ENCODE peak calls at places on chromosome 7, in eight cellular contexts. One of them, this sample, is unnamed.

GRCh38 chr7:54888067-54888735 is 129.2 kb upstream of the SEC61G start:
- DNase-seq in lower lobe of right lung: no peak
- DNase-seq in kidney: no peak
- DNase-seq in upper lobe of right lung: no peak
- DNase-seq in astrocyte: no peak
- DNase-seq in GM23248: peak
- DNase-seq in coronary artery: no peak
- DNase-seq in AG04450: no peak
- DNase-seq in this sample: no peak

GRCh38 chr7:32093415-32094408 is 23.5 kb upstream of the PDE1C start:
- DNase-seq in upper lobe of right lung: no peak
- DNase-seq in astrocyte: peak
- DNase-seq in GM23248: peak
- DNase-seq in lower lobe of right lung: peak
- DNase-seq in AG04450: peak
- DNase-seq in coronary artery: peak
- DNase-seq in kidney: no peak
- DNase-seq in this sample: no peak

GRCh38 chr7:77811895-77812685 is 13.5 kb downstream of the PHTF2 start:
- DNase-seq in upper lobe of right lung: no peak
- DNase-seq in AG04450: peak
- DNase-seq in kidney: no peak
- DNase-seq in coronary artery: no peak
- DNase-seq in GM23248: peak
- DNase-seq in astrocyte: peak
- DNase-seq in lower lobe of right lung: no peak
- DNase-seq in this sample: no peak

GRCh38 chr7:130904031-130904757 is 170.2 kb upstream of the KLF14 start:
- DNase-seq in AG04450: peak
- DNase-seq in astrocyte: peak
- DNase-seq in lower lobe of right lung: no peak
- DNase-seq in GM23248: peak
- DNase-seq in kidney: no peak
- DNase-seq in coronary artery: no peak
- DNase-seq in upper lobe of right lung: no peak
- DNase-seq in this sample: no peak

GRCh38 chr7:133051066-133051465 is 30.8 kb downstream of the CHCHD3 start:
- DNase-seq in coronary artery: no peak
- DNase-seq in lower lobe of right lung: no peak
- DNase-seq in upper lobe of right lung: no peak
- DNase-seq in AG04450: peak
- DNase-seq in kidney: no peak
- DNase-seq in GM23248: peak
- DNase-seq in astrocyte: peak
- DNase-seq in this sample: no peak

GRCh38 chr7:152074673-152075072 is 49.2 kb downstream of the GALNT11 start:
- DNase-seq in lower lobe of right lung: no peak
- DNase-seq in astrocyte: no peak
- DNase-seq in coronary artery: no peak
- DNase-seq in GM23248: no peak
- DNase-seq in kidney: no peak
- DNase-seq in upper lobe of right lung: no peak
- DNase-seq in AG04450: no peak
- DNase-seq in this sample: no peak

GRCh38 chr7:44377681-44378421 is 52.5 kb upstream of the CAMK2B start:
- DNase-seq in upper lobe of right lung: no peak
- DNase-seq in coronary artery: peak
- DNase-seq in lower lobe of right lung: no peak
- DNase-seq in GM23248: no peak
- DNase-seq in astrocyte: no peak
- DNase-seq in AG04450: no peak
- DNase-seq in kidney: no peak
- DNase-seq in this sample: peak

GRCh38 chr7:96887426-96887825 is 117.9 kb upstream of the DLX6 start:
- DNase-seq in GM23248: no peak
- DNase-seq in upper lobe of right lung: no peak
- DNase-seq in lower lobe of right lung: no peak
- DNase-seq in coronary artery: no peak
- DNase-seq in kidney: no peak
- DNase-seq in astrocyte: no peak
- DNase-seq in AG04450: no peak
- DNase-seq in this sample: no peak

GRCh38 chr7:108001759-108002725 is 919 bp downstream of the LAMB1 start:
- DNase-seq in coronary artery: no peak
- DNase-seq in astrocyte: no peak
- DNase-seq in upper lobe of right lung: no peak
- DNase-seq in kidney: peak
- DNase-seq in AG04450: no peak
- DNase-seq in lower lobe of right lung: no peak
- DNase-seq in GM23248: peak
- DNase-seq in this sample: no peak

GRCh38 chr7:1979591-1980560 is 252.9 kb downstream of the MAD1L1 start:
- DNase-seq in AG04450: no peak
- DNase-seq in coronary artery: no peak
- DNase-seq in astrocyte: no peak
- DNase-seq in GM23248: no peak
- DNase-seq in upper lobe of right lung: peak
- DNase-seq in lower lobe of right lung: peak
- DNase-seq in kidney: peak
- DNase-seq in this sample: peak

GRCh38 chr7:36639826-36640225 is 84.5 kb downstream of the AOAH start:
- DNase-seq in coronary artery: no peak
- DNase-seq in astrocyte: no peak
- DNase-seq in GM23248: no peak
- DNase-seq in lower lobe of right lung: no peak
- DNase-seq in upper lobe of right lung: no peak
- DNase-seq in AG04450: no peak
- DNase-seq in kidney: no peak
- DNase-seq in this sample: peak

GRCh38 chr7:37971491-37971890 is 51.1 kb downstream of the EPDR1 start:
- DNase-seq in lower lobe of right lung: no peak
- DNase-seq in GM23248: no peak
- DNase-seq in upper lobe of right lung: no peak
- DNase-seq in kidney: no peak
- DNase-seq in AG04450: no peak
- DNase-seq in coronary artery: no peak
- DNase-seq in astrocyte: peak
- DNase-seq in this sample: no peak

GRCh38 chr7:138478499-138478908 is 18.4 kb downstream of the TRIM24 start:
- DNase-seq in GM23248: no peak
- DNase-seq in kidney: no peak
- DNase-seq in astrocyte: no peak
- DNase-seq in AG04450: no peak
- DNase-seq in lower lobe of right lung: no peak
- DNase-seq in coronary artery: no peak
- DNase-seq in upper lobe of right lung: no peak
- DNase-seq in this sample: no peak

GRCh38 chr7:126842451-126842850 is 410.3 kb downstream of the GRM8 start:
- DNase-seq in astrocyte: no peak
- DNase-seq in kidney: no peak
- DNase-seq in AG04450: no peak
- DNase-seq in coronary artery: no peak
- DNase-seq in GM23248: no peak
- DNase-seq in upper lobe of right lung: no peak
- DNase-seq in lower lobe of right lung: no peak
- DNase-seq in this sample: no peak

GRCh38 chr7:96354881-96355280 is 33.0 kb upstream of the SLC25A13 start:
- DNase-seq in upper lobe of right lung: no peak
- DNase-seq in AG04450: no peak
- DNase-seq in astrocyte: no peak
- DNase-seq in coronary artery: no peak
- DNase-seq in GM23248: no peak
- DNase-seq in kidney: no peak
- DNase-seq in lower lobe of right lung: no peak
- DNase-seq in this sample: no peak

GRCh38 chr7:34066968-34067367 is 161.6 kb downstream of the BMPER start:
- DNase-seq in GM23248: no peak
- DNase-seq in upper lobe of right lung: no peak
- DNase-seq in kidney: no peak
- DNase-seq in lower lobe of right lung: no peak
- DNase-seq in astrocyte: no peak
- DNase-seq in AG04450: no peak
- DNase-seq in coronary artery: no peak
- DNase-seq in this sample: no peak

GRCh38 chr7:11317766-11318165 is 344.1 kb downstream of the PHF14 start:
- DNase-seq in GM23248: no peak
- DNase-seq in astrocyte: no peak
- DNase-seq in AG04450: no peak
- DNase-seq in lower lobe of right lung: no peak
- DNase-seq in coronary artery: no peak
- DNase-seq in upper lobe of right lung: no peak
- DNase-seq in kidney: no peak
- DNase-seq in this sample: no peak

GRCh38 chr7:47382200-47382599 is 199.7 kb downstream of the TNS3 start:
- DNase-seq in kidney: no peak
- DNase-seq in coronary artery: no peak
- DNase-seq in upper lobe of right lung: no peak
- DNase-seq in astrocyte: no peak
- DNase-seq in AG04450: no peak
- DNase-seq in GM23248: no peak
- DNase-seq in lower lobe of right lung: no peak
- DNase-seq in this sample: no peak

GRCh38 chr7:73351447-73352167 is 23.6 kb downstream of the FKBP6 start:
- DNase-seq in GM23248: no peak
- DNase-seq in astrocyte: no peak
- DNase-seq in kidney: peak
- DNase-seq in lower lobe of right lung: no peak
- DNase-seq in AG04450: no peak
- DNase-seq in coronary artery: no peak
- DNase-seq in upper lobe of right lung: no peak
- DNase-seq in this sample: peak

DNA sequence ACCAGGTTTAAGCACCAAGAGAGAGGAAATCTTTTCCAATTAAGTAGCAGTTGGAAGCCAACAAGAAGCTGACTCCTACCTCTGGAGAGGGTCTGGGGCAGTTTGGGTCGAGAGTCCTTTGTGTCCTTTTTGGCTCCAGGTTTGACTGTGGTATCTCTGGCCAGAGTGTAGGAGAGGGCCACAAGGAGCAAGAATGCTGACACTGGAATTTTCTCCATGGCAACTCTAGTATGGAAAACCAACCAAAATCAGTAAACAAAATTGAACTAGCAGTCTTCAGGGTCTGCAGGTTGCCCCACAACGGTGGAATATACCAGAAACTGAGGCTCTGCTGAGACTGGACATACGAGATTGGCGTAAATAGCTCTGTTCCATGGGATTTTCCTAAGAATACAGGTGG is 3.2 kb downstream of the AGR2 start:
- DNase-seq in lower lobe of right lung: no peak
- DNase-seq in upper lobe of right lung: no peak
- DNase-seq in kidney: no peak
- DNase-seq in GM23248: no peak
- DNase-seq in coronary artery: no peak
- DNase-seq in astrocyte: no peak
- DNase-seq in AG04450: no peak
- DNase-seq in this sample: no peak
- H3K27ac ChIP-seq in lower lobe of right lung: no peak
- H3K27ac ChIP-seq in upper lobe of right lung: no peak
- H3K27ac ChIP-seq in kidney: no peak
- H3K27ac ChIP-seq in GM23248: no peak
- H3K27ac ChIP-seq in coronary artery: no peak
- H3K27ac ChIP-seq in astrocyte: no peak
- H3K27ac ChIP-seq in AG04450: no peak
- H3K27ac ChIP-seq in this sample: no peak

GRCh38 chr7:28738384-28738783 is 219.7 kb downstream of the TRIL start:
- DNase-seq in coronary artery: no peak
- DNase-seq in astrocyte: no peak
- DNase-seq in kidney: no peak
- DNase-seq in AG04450: no peak
- DNase-seq in lower lobe of right lung: no peak
- DNase-seq in GM23248: no peak
- DNase-seq in upper lobe of right lung: no peak
- DNase-seq in this sample: no peak

GRCh38 chr7:28744951-28745350 is 213.2 kb downstream of the TRIL start:
- DNase-seq in lower lobe of right lung: no peak
- DNase-seq in upper lobe of right lung: no peak
- DNase-seq in coronary artery: no peak
- DNase-seq in kidney: no peak
- DNase-seq in GM23248: no peak
- DNase-seq in astrocyte: no peak
- DNase-seq in AG04450: no peak
- DNase-seq in this sample: no peak

GRCh38 chr7:28739128-28739527 is 219.0 kb downstream of the TRIL start:
- DNase-seq in lower lobe of right lung: no peak
- DNase-seq in AG04450: no peak
- DNase-seq in upper lobe of right lung: no peak
- DNase-seq in kidney: no peak
- DNase-seq in astrocyte: no peak
- DNase-seq in coronary artery: no peak
- DNase-seq in GM23248: no peak
- DNase-seq in this sample: no peak

GRCh38 chr7:28745351-28745750 is 212.8 kb downstream of the TRIL start:
- DNase-seq in astrocyte: no peak
- DNase-seq in upper lobe of right lung: no peak
- DNase-seq in kidney: no peak
- DNase-seq in coronary artery: no peak
- DNase-seq in AG04450: no peak
- DNase-seq in GM23248: no peak
- DNase-seq in lower lobe of right lung: no peak
- DNase-seq in this sample: no peak

DNA sequence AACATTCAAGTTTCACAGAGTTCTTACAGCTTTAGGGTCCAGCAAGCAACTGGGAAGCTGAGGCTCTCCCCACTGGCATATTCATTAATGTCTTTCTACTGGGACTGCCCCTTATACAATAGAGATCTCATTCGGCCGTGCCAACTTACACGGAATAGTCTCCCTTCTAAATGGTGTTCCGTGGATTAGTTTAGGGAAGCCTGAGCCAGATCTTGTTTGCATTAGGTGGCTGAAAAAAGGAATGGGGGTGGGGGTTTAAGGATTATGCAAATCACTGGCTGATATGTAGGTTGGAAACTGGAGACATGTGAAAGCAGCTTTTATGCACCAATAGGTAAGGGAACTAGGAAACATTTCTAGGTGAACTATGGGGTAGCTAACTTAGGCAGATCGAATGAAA is 218.3 kb downstream of the TRIL start:
- DNase-seq in lower lobe of right lung: no peak
- DNase-seq in astrocyte: no peak
- DNase-seq in GM23248: no peak
- DNase-seq in coronary artery: no peak
- DNase-seq in AG04450: no peak
- DNase-seq in upper lobe of right lung: no peak
- DNase-seq in kidney: no peak
- DNase-seq in this sample: no peak
- H3K27ac ChIP-seq in lower lobe of right lung: no peak
- H3K27ac ChIP-seq in astrocyte: no peak
- H3K27ac ChIP-seq in GM23248: no peak
- H3K27ac ChIP-seq in coronary artery: no peak
- H3K27ac ChIP-seq in AG04450: no peak
- H3K27ac ChIP-seq in upper lobe of right lung: no peak
- H3K27ac ChIP-seq in kidney: no peak
- H3K27ac ChIP-seq in this sample: no peak

GRCh38 chr7:150324366-150324961 is 1.1 kb upstream of the ACTR3C start:
- DNase-seq in upper lobe of right lung: no peak
- DNase-seq in lower lobe of right lung: no peak
- DNase-seq in kidney: no peak
- DNase-seq in GM23248: no peak
- DNase-seq in AG04450: no peak
- DNase-seq in coronary artery: peak
- DNase-seq in astrocyte: peak
- DNase-seq in this sample: no peak
- H3K27ac ChIP-seq in upper lobe of right lung: peak
- H3K27ac ChIP-seq in lower lobe of right lung: peak
- H3K27ac ChIP-seq in kidney: peak
- H3K27ac ChIP-seq in GM23248: no peak
- H3K27ac ChIP-seq in AG04450: no peak
- H3K27ac ChIP-seq in coronary artery: no peak
- H3K27ac ChIP-seq in astrocyte: no peak
- H3K27ac ChIP-seq in this sample: peak

GRCh38 chr7:30828591-30828990 is 57.4 kb downstream of the MINDY4 start:
- DNase-seq in lower lobe of right lung: no peak
- DNase-seq in AG04450: no peak
- DNase-seq in upper lobe of right lung: no peak
- DNase-seq in astrocyte: no peak
- DNase-seq in GM23248: no peak
- DNase-seq in kidney: no peak
- DNase-seq in coronary artery: no peak
- DNase-seq in this sample: no peak
- H3K27ac ChIP-seq in lower lobe of right lung: no peak
- H3K27ac ChIP-seq in AG04450: no peak
- H3K27ac ChIP-seq in upper lobe of right lung: no peak
- H3K27ac ChIP-seq in astrocyte: no peak
- H3K27ac ChIP-seq in GM23248: no peak
- H3K27ac ChIP-seq in kidney: no peak
- H3K27ac ChIP-seq in coronary artery: no peak
- H3K27ac ChIP-seq in this sample: no peak

This sample was measured in spleen.